ENCODE peak calls at places on chromosome 22, in ten cellular contexts. Q, Z, X, N, A, F, D, E, T and C are unnamed samples.

GRCh38 chr22:48503035-48503625 is 1324.5 kb downstream of the BRD1 start:
- DNase-seq in Z (no peak), F (no peak), Q (no peak), T (no peak), X (no peak), D (no peak), N (no peak), E (no peak), A (no peak), C (no peak)

GRCh38 chr22:36352775-36353507 is 34.8 kb downstream of the MYH9 start:
- DNase-seq in T (peak), E (no peak), Z (peak), X (peak), A (no peak), D (peak), N (peak), Q (no peak), F (no peak), C (no peak)

GRCh38 chr22:25704701-25705100 is 37.3 kb upstream of the MYO18B start:
- DNase-seq in D (no peak), F (no peak), N (no peak), Q (no peak), T (no peak), X (no peak), E (no peak), Z (no peak), A (no peak), C (no peak)

GRCh38 chr22:50585781-50586180 is 3.1 kb upstream of the CHKB start:
- DNase-seq in X (no peak), Q (no peak), T (no peak), Z (no peak), F (no peak), D (no peak), N (no peak), A (no peak), E (no peak), C (no peak)

GRCh38 chr22:21865041-21865440 is 2.4 kb downstream of the MAPK1 start:
- DNase-seq in X (peak), Q (no peak), E (peak), F (no peak), D (no peak), T (no peak), A (no peak), Z (peak), N (peak), C (no peak)

GRCh38 chr22:29040385-29041275 is 21.0 kb downstream of the C22orf31 start:
- DNase-seq in X (peak), E (peak), D (no peak), F (no peak), Q (peak), A (peak), T (peak), Z (peak), N (peak), C (peak)

GRCh38 chr22:24066872-24067271 is 55.8 kb downstream of the CABIN1 start:
- DNase-seq in F (no peak), A (no peak), X (no peak), D (no peak), N (no peak), Z (no peak), E (no peak), T (no peak), Q (peak), C (no peak)

GRCh38 chr22:31618057-31618456 is 44.0 kb downstream of the PISD start:
- DNase-seq in A (no peak), T (peak), Z (no peak), D (no peak), X (no peak), Q (peak), N (no peak), E (no peak), F (no peak), C (peak)